ENCODE peak calls at places on chromosome 16, in nine cellular contexts. H is ovary, O is body of pancreas, E is heart left ventricle, Z is A549, N is IMR-90, M is gastrocnemius medialis, W is thyroid gland, Y is breast epithelium. F is an unnamed sample.

GRCh38 chr16:10754941-10755340 is 11.3 kb downstream of the NUBP1 start:
- DNase-seq in Y (no peak), W (no peak), O (no peak), Z (no peak), H (no peak), M (no peak), E (no peak), N (peak), F (peak)

GRCh38 chr16:66572356-66572755 is 6.1 kb downstream of the CMTM1 start:
- DNase-seq in H (no peak), W (no peak), Z (no peak), M (no peak), Y (no peak), O (no peak), E (no peak), N (no peak), F (no peak)

GRCh38 chr16:31157136-31157535 is 7.3 kb upstream of the PRSS36 start:
- DNase-seq in N (no peak), W (no peak), M (no peak), O (peak), Y (no peak), H (no peak), Z (no peak), E (no peak), F (no peak)

GRCh38 chr16:79991918-79992317 is 391.4 kb upstream of the MAF start:
- DNase-seq in M (no peak), N (no peak), Z (no peak), O (no peak), E (no peak), H (no peak), W (no peak), Y (no peak), F (no peak)

GRCh38 chr16:10552998-10553491 is 27.4 kb downstream of the EMP2 start:
- DNase-seq in Z (peak), N (no peak), E (peak), M (peak), W (no peak), O (peak), Y (no peak), H (no peak), F (no peak)

GRCh38 chr16:49854227-49855203 is 1.4 kb downstream of the ZNF423 start:
- DNase-seq in O (no peak), Y (no peak), H (peak), N (no peak), W (peak), E (peak), M (peak), Z (peak), F (no peak)

GRCh38 chr16:56807011-56807675 is 57.9 kb upstream of the SLC12A3 start:
- DNase-seq in W (no peak), N (peak), Z (peak), E (no peak), H (no peak), M (no peak), Y (no peak), O (no peak), F (no peak)

GRCh38 chr16:51353055-51353454 is 202.0 kb upstream of the SALL1 start:
- DNase-seq in O (no peak), M (no peak), E (no peak), N (no peak), H (no peak), W (no peak), Z (no peak), Y (no peak), F (no peak)

GRCh38 chr16:51419768-51420167 is 268.7 kb upstream of the SALL1 start:
- DNase-seq in O (no peak), W (no peak), M (no peak), H (no peak), Y (no peak), Z (no peak), E (no peak), N (no peak), F (no peak)

GRCh38 chr16:21116148-21116693 is 34.4 kb downstream of the DNAH3 start:
- DNase-seq in M (no peak), O (no peak), Y (no peak), H (no peak), E (no peak), N (no peak), W (no peak), Z (no peak), F (no peak)

GRCh38 chr16:72111653-72112451 is 18.2 kb downstream of the DHX38 start:
- DNase-seq in H (no peak), W (no peak), E (no peak), Y (no peak), N (no peak), Z (no peak), O (peak), M (no peak), F (no peak)

GRCh38 chr16:50123417-50123816 is 29.7 kb upstream of the TENT4B start:
- DNase-seq in Z (no peak), M (no peak), N (no peak), O (no peak), H (no peak), Y (no peak), E (no peak), W (no peak), F (no peak)

GRCh38 chr16:49934557-49935260 is 78.8 kb upstream of the ZNF423 start:
- DNase-seq in N (no peak), H (no peak), Y (no peak), Z (no peak), W (no peak), O (no peak), E (no peak), M (no peak), F (no peak)

GRCh38 chr16:30775381-30776099 is 11.5 kb downstream of the ZNF629 start:
- DNase-seq in O (peak), H (peak), W (peak), M (peak), E (peak), Y (peak), N (peak), Z (peak), F (no peak)

GRCh38 chr16:85431431-85432124 is 181.5 kb upstream of the GSE1 start:
- DNase-seq in Y (no peak), Z (no peak), M (no peak), E (no peak), W (no peak), N (no peak), H (no peak), O (no peak), F (no peak)

GRCh38 chr16:11472410-11472809 is 114.3 kb downstream of the LITAF start:
- DNase-seq in N (no peak), Z (no peak), O (no peak), M (no peak), E (no peak), Y (no peak), W (no peak), H (no peak), F (no peak)

GRCh38 chr16:11759163-11759834 is 16.6 kb upstream of the TXNDC11 start:
- DNase-seq in W (no peak), M (no peak), H (no peak), E (no peak), N (no peak), Z (no peak), O (peak), Y (no peak), F (no peak)

GRCh38 chr16:31072540-31073072 is 1.4 kb downstream of the ZNF668 start:
- DNase-seq in O (no peak), Y (no peak), M (no peak), Z (peak), E (no peak), H (no peak), N (peak), W (no peak), F (no peak)

GRCh38 chr16:75506567-75506966 is 11.3 kb upstream of the CHST6 start:
- DNase-seq in N (peak), W (no peak), H (no peak), Z (peak), E (no peak), Y (no peak), M (peak), O (peak), F (no peak)

GRCh38 chr16:84683691-84684591 is 15.9 kb upstream of the USP10 start:
- DNase-seq in N (no peak), M (no peak), E (no peak), O (no peak), H (no peak), Z (no peak), W (no peak), Y (peak), F (no peak)

GRCh38 chr16:85990861-85991301 is 91.9 kb downstream of the IRF8 start:
- DNase-seq in H (no peak), N (no peak), W (no peak), Z (no peak), Y (no peak), O (no peak), M (no peak), E (no peak), F (no peak)

GRCh38 chr16:82070656-82071369 is 35.8 kb downstream of the HSD17B2 start:
- DNase-seq in M (no peak), H (no peak), W (no peak), O (no peak), E (no peak), Y (no peak), N (peak), Z (no peak), F (peak)

GRCh38 chr16:66475232-66475631 is 48.1 kb downstream of the BEAN1 start:
- DNase-seq in M (no peak), Z (no peak), N (no peak), O (no peak), E (no peak), Y (no peak), W (no peak), H (no peak), F (no peak)

GRCh38 chr16:80687606-80688005 is 116.8 kb downstream of the CDYL2 start:
- DNase-seq in Z (no peak), E (no peak), W (no peak), N (peak), O (no peak), M (no peak), Y (no peak), H (no peak), F (no peak)

GRCh38 chr16:21038197-21038596 is 112.4 kb downstream of the DNAH3 start:
- DNase-seq in M (no peak), H (no peak), W (no peak), E (no peak), Z (no peak), N (no peak), O (no peak), Y (no peak), F (no peak)

GRCh38 chr16:85164838-85165516 is 52.7 kb upstream of the CIBAR2 start:
- DNase-seq in E (no peak), Y (no peak), W (no peak), Z (no peak), H (peak), M (peak), O (no peak), N (no peak), F (no peak)

GRCh38 chr16:71746442-71747046 is 22.0 kb upstream of the PHLPP2 start:
- DNase-seq in O (peak), Y (no peak), E (no peak), Z (peak), H (no peak), M (no peak), W (no peak), N (peak), F (no peak)

GRCh38 chr16:85396879-85397871 is 215.9 kb upstream of the GSE1 start:
- DNase-seq in Y (no peak), O (no peak), H (no peak), N (no peak), Z (no peak), E (peak), W (no peak), M (no peak), F (peak)

GRCh38 chr16:85028638-85029412 is 1.2 kb downstream of the KIAA0513 start:
- DNase-seq in N (peak), Z (no peak), Y (no peak), H (peak), O (peak), M (peak), E (peak), W (peak), F (no peak)

GRCh38 chr16:70703041-70703834 is 17.4 kb upstream of the MTSS2 start:
- DNase-seq in O (peak), W (peak), Z (peak), M (peak), N (peak), H (no peak), E (no peak), Y (no peak), F (peak)

GRCh38 chr16:86418981-86419380 is 91.3 kb upstream of the FOXF1 start:
- DNase-seq in N (no peak), O (no peak), E (no peak), W (no peak), H (no peak), M (no peak), Z (no peak), Y (no peak), F (no peak)

GRCh38 chr16:81873221-81873620 is 94.1 kb downstream of the PLCG2 start:
- DNase-seq in O (no peak), Y (no peak), N (no peak), E (no peak), W (no peak), M (no peak), Z (no peak), H (no peak), F (no peak)

GRCh38 chr16:375927-376816 is 5.6 kb downstream of the PGAP6 start:
- DNase-seq in M (no peak), Y (no peak), W (no peak), O (no peak), E (no peak), N (no peak), Z (no peak), H (no peak), F (no peak)

GRCh38 chr16:66904846-66905632 is 13.6 kb downstream of the CDH16 start:
- DNase-seq in E (peak), N (peak), O (no peak), Z (no peak), Y (no peak), W (peak), H (no peak), M (no peak), F (no peak)

GRCh38 chr16:60271382-60272180 is 1537.5 kb upstream of the GOT2 start:
- DNase-seq in N (no peak), H (no peak), Y (no peak), W (no peak), M (no peak), O (no peak), E (no peak), Z (no peak), F (no peak)

GRCh38 chr16:75265911-75266701 is 14.7 kb upstream of the BCAR1 start:
- DNase-seq in N (peak), W (peak), E (peak), O (peak), Y (peak), M (peak), Z (peak), H (peak), F (peak)

GRCh38 chr16:19102187-19102872 is 11.4 kb upstream of the ITPRIPL2 start:
- DNase-seq in N (no peak), Z (no peak), Y (no peak), M (no peak), W (no peak), O (no peak), H (no peak), E (no peak), F (no peak)

GRCh38 chr16:89294486-89294885 is 77.0 kb downstream of the ZNF778 start:
- DNase-seq in N (no peak), E (no peak), M (no peak), W (no peak), O (no peak), Z (no peak), Y (no peak), H (no peak), F (no peak)

GRCh38 chr16:27595993-27596392 is 46.0 kb downstream of the KATNIP start:
- DNase-seq in E (no peak), H (no peak), O (peak), N (peak), M (no peak), Y (no peak), Z (no peak), W (no peak), F (no peak)

GRCh38 chr16:27596411-27596810 is 46.5 kb downstream of the KATNIP start:
- DNase-seq in N (no peak), W (no peak), Z (no peak), O (no peak), E (no peak), H (no peak), Y (no peak), M (no peak), F (no peak)

GRCh38 chr16:27595461-27595860 is 45.5 kb downstream of the KATNIP start:
- DNase-seq in M (no peak), N (no peak), Z (no peak), H (no peak), E (no peak), Y (no peak), W (peak), O (peak), F (no peak)

GRCh38 chr16:27588052-27588451 is 38.1 kb downstream of the KATNIP start:
- DNase-seq in M (no peak), O (no peak), Z (no peak), N (no peak), W (no peak), H (no peak), E (no peak), Y (no peak), F (no peak)

GRCh38 chr16:27591837-27592236 is 41.9 kb downstream of the KATNIP start:
- DNase-seq in Z (no peak), Y (no peak), O (no peak), H (no peak), W (no peak), M (no peak), N (no peak), E (no peak), F (no peak)
- TF ChIP-seq POLR2A in Z (no peak), Y (no peak), O (no peak), H (no peak), W (no peak), M (no peak), N (no peak), E (no peak), F (no peak)

DNA sequence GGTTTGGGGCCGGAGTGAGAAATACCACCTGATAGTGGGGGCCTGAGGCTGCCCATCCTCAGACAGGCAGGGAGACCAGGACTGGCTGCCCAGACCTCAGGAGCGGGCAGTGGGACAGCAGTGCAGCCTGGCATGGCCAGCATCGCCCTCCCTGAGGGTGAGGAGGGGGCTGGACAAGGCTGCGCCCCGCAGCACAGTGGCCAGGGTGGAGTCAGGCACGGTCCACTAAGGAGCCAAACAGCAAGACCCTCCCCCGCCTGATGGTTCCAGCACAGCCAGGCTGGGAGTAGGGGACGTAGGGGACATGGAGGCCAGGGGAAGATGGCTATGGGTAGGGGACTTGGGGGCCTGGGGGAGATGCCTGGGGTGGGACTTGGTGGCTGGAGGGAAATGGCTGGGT is 3.3 kb downstream of the ZNF598 start:
- DNase-seq in O (no peak), E (no peak), M (no peak), W (no peak), H (no peak), Z (no peak), Y (no peak), N (no peak), F (no peak)
- TF ChIP-seq POLR2A in O (no peak), E (no peak), M (no peak), W (no peak), H (no peak), Z (no peak), Y (no peak), N (no peak), F (no peak)

DNA sequence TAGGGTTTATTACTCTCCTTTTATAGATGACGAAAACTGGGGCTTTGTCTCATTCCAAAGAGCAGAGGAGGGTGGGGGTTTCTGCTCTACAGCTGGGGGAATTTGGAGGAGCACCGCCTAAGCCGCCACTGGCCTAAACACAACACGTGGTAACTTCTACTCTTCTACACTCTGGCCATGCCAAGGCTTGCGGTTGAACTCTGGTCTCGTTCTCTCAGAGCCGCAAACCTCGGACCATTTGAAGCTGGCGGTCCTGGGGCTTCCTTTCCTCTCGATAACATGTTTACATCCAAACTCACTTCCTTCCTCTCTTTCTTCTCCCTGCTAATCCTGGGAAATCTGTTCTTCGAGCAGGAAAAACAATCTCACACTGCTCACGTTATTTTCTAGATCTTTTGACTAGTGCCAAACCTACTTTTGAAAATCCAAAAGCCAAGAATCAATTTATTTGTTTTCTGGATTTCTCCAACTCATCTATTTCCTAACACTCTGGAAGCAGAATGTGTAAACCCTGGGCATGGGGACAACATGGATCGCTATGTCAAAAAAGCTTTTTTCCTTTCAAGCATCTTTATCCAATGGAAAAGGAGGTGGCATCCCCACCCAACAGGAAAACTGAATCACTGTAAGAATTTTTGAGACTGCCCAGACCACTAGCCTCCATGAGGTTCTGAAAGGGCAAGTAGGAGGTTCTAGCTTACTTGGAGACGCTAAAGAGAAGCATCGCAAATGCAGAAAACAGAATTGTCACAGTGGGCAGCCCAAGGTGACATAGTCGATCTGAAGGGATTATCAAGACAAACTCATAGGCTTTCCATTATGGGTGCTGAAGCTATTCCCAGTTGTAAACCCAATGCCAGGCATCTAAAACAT is 13.6 kb upstream of the EEF2K start:
- DNase-seq in H (peak), W (peak), O (peak), M (peak), E (peak), Y (peak), N (peak), Z (no peak), F (no peak)
- TF ChIP-seq POLR2A in H (peak), W (no peak), O (peak), M (peak), E (no peak), Y (no peak), N (no peak), Z (no peak), F (no peak)

GRCh38 chr16:68644715-68645493 is at the start of gene CDH3:
- DNase-seq in N (no peak), M (no peak), H (peak), Z (no peak), Y (peak), O (peak), E (no peak), W (peak), F (no peak)
- TF ChIP-seq POLR2A in N (no peak), M (no peak), H (peak), Z (no peak), Y (peak), O (no peak), E (no peak), W (no peak), F (no peak)

DNA sequence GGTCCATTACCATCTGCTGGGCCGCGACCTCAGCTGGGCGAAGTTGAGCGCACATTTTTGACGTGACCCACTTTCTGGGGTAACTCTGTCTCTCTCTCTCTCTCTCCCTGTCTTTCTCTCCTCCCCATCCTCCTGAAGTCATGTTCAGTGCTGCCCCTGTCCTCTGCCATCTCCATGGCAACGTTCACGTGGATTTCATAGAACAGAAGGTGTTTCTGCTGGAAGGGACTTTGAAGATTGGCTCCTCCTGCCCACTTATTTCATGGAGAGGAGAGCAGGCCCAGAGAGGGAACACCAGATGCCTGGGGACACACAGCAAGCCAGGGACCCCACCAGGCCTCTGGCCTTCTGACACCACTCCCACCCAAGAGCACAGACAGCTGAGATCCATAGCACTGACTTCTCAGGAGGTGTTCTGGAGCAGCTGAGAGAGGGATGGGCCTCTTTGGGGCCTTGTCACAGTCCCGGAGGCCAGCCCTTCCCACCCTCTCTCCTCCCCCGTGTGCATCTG is 4.2 kb upstream of the CCNF start:
- DNase-seq in W (no peak), N (no peak), Y (no peak), E (no peak), H (no peak), Z (no peak), M (no peak), O (no peak), F (no peak)
- TF ChIP-seq POLR2A in W (no peak), N (no peak), Y (no peak), E (no peak), H (no peak), Z (no peak), M (no peak), O (no peak), F (no peak)

F was measured in H54.